ENCODE peak calls at places on chromosomes 12 and 14, in six cellular contexts. I is nephron progenitor cell; M is HFFc6; D is glutamatergic neuron; H is CD8-positive, alpha-beta T cell; L is progenitor cell of endocrine pancreas. X is an unnamed sample.
A peak's percentile ranks its signal among the peaks of the same experiment; 100 is the strongest.

GRCh38 chr12:85823436-85824179 is 12.6 kb downstream of the RASSF9 start:
- DNase-seq in I (no peak), M (peak; percentile 33), D (no peak), H (no peak), L (no peak), X (no peak)

GRCh38 chr14:24861083-24861630 is 188.8 kb downstream of the STXBP6 start:
- DNase-seq in I (no peak), M (peak; percentile 45), D (no peak), H (no peak), L (no peak), X (no peak)

GRCh38 chr14:95520346-95520745 is 3.9 kb upstream of the SYNE3 start:
- DNase-seq in I (no peak), M (no peak), D (no peak), H (peak; percentile 34), L (no peak), X (no peak)

GRCh38 chr14:104844306-104845032 is 20.6 kb upstream of the CEP170B start:
- DNase-seq in I (no peak), M (no peak), D (no peak), H (no peak), L (no peak), X (no peak)

GRCh38 chr12:19546611-19547162 is 107.4 kb downstream of the AEBP2 start:
- DNase-seq in I (no peak), M (peak; percentile 45), D (no peak), H (no peak), L (no peak), X (no peak)

GRCh38 chr14:104150201-104151027 is 12.0 kb downstream of the KIF26A start:
- DNase-seq in I (peak; percentile 75), M (no peak), D (peak; percentile 58), H (no peak), L (no peak), X (no peak)

GRCh38 chr12:29043069-29043468 is 106.0 kb upstream of the FAR2 start:
- DNase-seq in I (no peak), M (no peak), D (no peak), H (no peak), L (no peak), X (no peak)

GRCh38 chr14:69485701-69486100 is 1.2 kb downstream of the PLEKHD1 start:
- DNase-seq in I (no peak), M (no peak), D (no peak), H (no peak), L (no peak), X (no peak)

GRCh38 chr12:69065804-69066203 is 132.8 kb upstream of the CPM start:
- DNase-seq in I (no peak), M (no peak), D (no peak), H (no peak), L (no peak), X (no peak)

GRCh38 chr12:51951843-51952722 is 584 bp downstream of the ACVR1B start:
- DNase-seq in I (peak; percentile 53), M (no peak), D (peak; percentile 77), H (peak; percentile 11), L (peak; percentile 29), X (peak; percentile 33)

GRCh38 chr12:128791395-128792322 is 32.1 kb downstream of the SLC15A4 start:
- DNase-seq in I (no peak), M (no peak), D (no peak), H (no peak), L (no peak), X (no peak)

GRCh38 chr14:91402278-91403068 is 15.1 kb downstream of the CCDC88C start:
- DNase-seq in I (no peak), M (no peak), D (no peak), H (no peak), L (no peak), X (no peak)

GRCh38 chr12:48160807-48161206 is 3.5 kb upstream of the ASB8 start:
- DNase-seq in I (no peak), M (no peak), D (no peak), H (no peak), L (no peak), X (no peak)

GRCh38 chr14:68144051-68144681 is 324.6 kb downstream of the RAD51B start:
- DNase-seq in I (no peak), M (no peak), D (no peak), H (no peak), L (no peak), X (no peak)

GRCh38 chr14:67228325-67228984 is 12.8 kb upstream of the PALS1 start:
- DNase-seq in I (no peak), M (peak; percentile 25), D (no peak), H (no peak), L (no peak), X (no peak)

GRCh38 chr12:5258966-5259365 is 172.9 kb upstream of the NTF3 start:
- DNase-seq in I (no peak), M (no peak), D (no peak), H (no peak), L (no peak), X (no peak)

GRCh38 chr12:52089491-52089890 is 10.0 kb downstream of the SMIM41 start:
- DNase-seq in I (no peak), M (no peak), D (no peak), H (no peak), L (no peak), X (no peak)

GRCh38 chr12:112978163-112979081 is at the start of gene OAS2:
- DNase-seq in I (no peak), M (peak; percentile 38), D (no peak), H (peak; percentile 80), L (no peak), X (no peak)

GRCh38 chr12:7068240-7068993 is 7.9 kb downstream of the C1S start:
- DNase-seq in I (no peak), M (no peak), D (no peak), H (no peak), L (no peak), X (no peak)

GRCh38 chr14:60164404-60164716 is 838 bp downstream of the DHRS7 start:
- DNase-seq in I (no peak), M (peak; percentile 49), D (no peak), H (no peak), L (no peak), X (no peak)

GRCh38 chr12:6443361-6443983 is 1.3 kb upstream of the CD27 start:
- DNase-seq in I (no peak), M (no peak), D (no peak), H (no peak), L (no peak), X (no peak)

GRCh38 chr14:94500264-94500663 is 9.0 kb downstream of the SERPINA12 start:
- DNase-seq in I (no peak), M (no peak), D (no peak), H (no peak), L (no peak), X (no peak)

GRCh38 chr12:66716522-66716921 is 37.6 kb upstream of the GRIP1 start:
- DNase-seq in I (no peak), M (no peak), D (no peak), H (no peak), L (no peak), X (no peak)

GRCh38 chr14:101449114-101449513 is 112.2 kb upstream of the DIO3 start:
- DNase-seq in I (no peak), M (no peak), D (no peak), H (no peak), L (no peak), X (no peak)

GRCh38 chr14:20632831-20633771 is 8.4 kb downstream of the OR6S1 start:
- DNase-seq in I (peak; percentile 73), M (peak; percentile 81), D (peak; percentile 57), H (peak; percentile 41), L (peak; percentile 47), X (peak; percentile 62)
- TF ChIP-seq CTCF in I (no peak), M (no peak), D (no peak), H (no peak), L (no peak), X (no peak)

GRCh38 chr14:61927521-61927920 is 165.3 kb downstream of the SNAPC1 start:
- DNase-seq in I (no peak), M (peak; percentile 57), D (no peak), H (no peak), L (no peak), X (no peak)

GRCh38 chr14:61925043-61925442 is 162.8 kb downstream of the SNAPC1 start:
- DNase-seq in I (no peak), M (no peak), D (no peak), H (no peak), L (no peak), X (peak; percentile 17)

GRCh38 chr14:61927015-61927414 is 164.8 kb downstream of the SNAPC1 start:
- DNase-seq in I (no peak), M (peak; percentile 75), D (no peak), H (no peak), L (no peak), X (no peak)

GRCh38 chr14:61925732-61926445 is 163.7 kb downstream of the SNAPC1 start:
- DNase-seq in I (no peak), M (peak; percentile 25), D (no peak), H (no peak), L (no peak), X (no peak)

GRCh38 chr14:61923348-61923747 is 161.1 kb downstream of the SNAPC1 start:
- DNase-seq in I (no peak), M (peak; percentile 51), D (no peak), H (no peak), L (no peak), X (no peak)
- TF ChIP-seq CTCF in I (no peak), M (peak; percentile 84), D (no peak), H (no peak), L (peak; percentile 11), X (no peak)

GRCh38 chr12:75087656-75088055 is 122.0 kb downstream of the KCNC2 start:
- DNase-seq in I (peak; percentile 2), M (peak; percentile 2), D (peak; percentile 11), H (no peak), L (no peak), X (peak; percentile 5)
- TF ChIP-seq CTCF in I (no peak), M (peak; percentile 40), D (no peak), H (no peak), L (no peak), X (no peak)

DNA sequence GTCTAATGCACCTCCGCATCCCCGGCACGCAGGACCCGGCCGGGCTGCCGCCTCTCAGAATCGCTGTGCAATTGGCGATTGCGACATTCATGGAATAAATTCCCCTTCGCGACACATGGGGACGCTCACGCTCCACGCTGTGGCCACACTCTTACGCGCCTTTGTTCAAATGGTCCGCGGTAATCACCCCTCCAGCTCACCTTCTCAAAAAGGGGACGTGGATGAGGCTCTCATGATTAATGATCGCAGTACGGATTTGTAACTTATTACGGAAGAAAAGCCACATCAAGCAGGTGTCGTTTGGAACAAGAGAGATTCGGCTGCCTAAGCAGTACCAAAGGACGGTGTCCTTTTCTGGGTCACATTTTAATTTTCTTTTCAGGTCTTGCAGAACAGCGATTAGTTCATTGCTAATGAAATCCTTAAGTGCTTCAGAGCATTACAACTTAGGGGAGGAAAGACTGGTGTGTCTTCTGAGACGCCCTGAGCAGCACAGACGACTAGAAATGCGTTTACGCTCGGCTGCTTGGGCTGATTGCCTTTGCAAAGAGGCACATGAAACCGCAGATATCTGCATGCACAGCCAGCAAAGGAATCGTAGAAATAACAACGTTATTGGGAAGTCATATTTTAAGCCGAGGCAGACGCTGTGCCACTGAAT is 37.3 kb upstream of the ADGRD1 start:
- DNase-seq in I (peak; percentile 71), M (no peak), D (peak; percentile 79), H (no peak), L (peak; percentile 29), X (peak; percentile 62)
- TF ChIP-seq CTCF in I (peak; percentile 99), M (peak; percentile 77), D (peak; percentile 88), H (no peak), L (peak; percentile 92), X (peak; percentile 79)

GRCh38 chr14:51954657-51955056 is 34.7 kb upstream of the RTRAF start:
- DNase-seq in I (no peak), M (no peak), D (no peak), H (no peak), L (no peak), X (no peak)
- TF ChIP-seq CTCF in I (no peak), M (no peak), D (no peak), H (no peak), L (no peak), X (no peak)

GRCh38 chr12:74317078-74317581 is 220.5 kb upstream of the ATXN7L3B start:
- DNase-seq in I (peak; percentile 18), M (no peak), D (no peak), H (no peak), L (no peak), X (peak; percentile 11)
- TF ChIP-seq CTCF in I (peak; percentile 42), M (no peak), D (peak; percentile 23), H (no peak), L (peak; percentile 57), X (no peak)